ENCODE peak calls at places on chromosomes 12 and 14, in seven cellular contexts. B, Q, C, P, D, S and W are unnamed samples.

GRCh38 chr12:59194794-59195193 is 274.5 kb upstream of the LRIG3 start:
- DNase-seq in S (no peak), P (no peak), C (no peak), D (peak; percentile 72), Q (no peak), B (no peak), W (no peak)

GRCh38 chr12:58310828-58311273 is 369.5 kb downstream of the ATP23 start:
- DNase-seq in C (no peak), P (peak; percentile 90), S (peak; percentile 99), B (no peak), D (no peak), Q (no peak), W (peak; percentile 97)

GRCh38 chr12:93317227-93317626 is 60.5 kb upstream of the NUDT4 start:
- DNase-seq in D (no peak), Q (no peak), P (no peak), C (no peak), B (no peak), S (no peak), W (peak; percentile 16)

GRCh38 chr14:20428802-20429201 is 7.2 kb downstream of the KLHL33 start:
- DNase-seq in C (no peak), Q (no peak), D (no peak), S (no peak), B (no peak), P (no peak), W (no peak)

GRCh38 chr12:81417056-81417455 is 339.2 kb downstream of the ACSS3 start:
- DNase-seq in C (no peak), S (no peak), D (no peak), B (no peak), Q (no peak), P (no peak), W (no peak)

GRCh38 chr12:27434673-27435565 is 11.6 kb upstream of the SMCO2 start:
- DNase-seq in P (peak; percentile 36), D (no peak), B (no peak), Q (no peak), C (no peak), S (no peak), W (no peak)

GRCh38 chr12:110100315-110100970 is 23.7 kb upstream of the IFT81 start:
- DNase-seq in P (peak; percentile 89), B (peak; percentile 78), Q (peak; percentile 85), D (peak; percentile 81), S (peak; percentile 52), C (peak; percentile 60), W (peak; percentile 32)

GRCh38 chr12:84911331-84912190 is 1.0 kb downstream of the SLC6A15 start:
- DNase-seq in P (peak; percentile 77), D (peak; percentile 95), Q (no peak), B (peak; percentile 59), C (peak; percentile 11), S (peak; percentile 69), W (peak; percentile 87)

GRCh38 chr14:59691266-59691665 is 114.7 kb upstream of the CCDC175 start:
- DNase-seq in S (no peak), C (no peak), Q (no peak), B (no peak), P (no peak), D (no peak), W (no peak)

GRCh38 chr12:119082496-119082895 is 96.2 kb upstream of the HSPB8 start:
- DNase-seq in C (no peak), D (no peak), B (no peak), P (no peak), S (no peak), Q (no peak), W (no peak)

GRCh38 chr12:68863109-68863770 is 55.3 kb downstream of the MDM2 start:
- DNase-seq in C (no peak), S (no peak), Q (no peak), B (no peak), P (no peak), D (no peak), W (no peak)

DNA sequence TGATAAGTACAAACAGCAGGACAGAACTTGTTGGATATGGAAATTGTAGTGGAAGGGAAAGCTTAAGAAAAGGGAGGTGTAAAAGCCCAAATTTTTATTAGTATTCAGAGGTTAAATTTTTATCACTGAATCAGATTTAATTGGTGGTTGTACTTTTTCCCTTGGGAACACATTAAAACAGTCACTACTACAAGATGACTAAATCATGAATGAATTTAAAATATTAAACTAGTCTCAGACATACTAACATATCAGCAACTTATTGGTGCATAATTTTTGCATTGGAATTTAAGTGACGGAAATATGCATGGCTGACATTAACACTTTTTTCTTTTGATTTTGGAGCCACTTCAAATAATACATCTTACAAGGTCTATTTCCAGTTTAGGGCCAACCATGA is 27.6 kb downstream of the SAMD4A start:
- DNase-seq in B (no peak), Q (no peak), C (no peak), P (no peak), S (peak; percentile 55), D (no peak), W (peak; percentile 39)
- H3K4me1 ChIP-seq in B (peaks cover 22% of the 10 kb centered on the region), Q (peaks cover 43% of the 10 kb centered on the region), C (no peaks in the 10 kb centered on the region), P (peaks cover 41% of the 10 kb centered on the region), S (peaks cover 35% of the 10 kb centered on the region), D (no peaks in the 10 kb centered on the region), W (peaks cover 48% of the 10 kb centered on the region)

GRCh38 chr14:99551034-99551922 is 52.7 kb downstream of the CCDC85C start:
- DNase-seq in Q (no peak), P (peak; percentile 27), S (no peak), D (no peak), B (no peak), C (no peak), W (no peak)
- H3K4me1 ChIP-seq in Q (peaks cover 46% of the 10 kb centered on the region), P (no peaks in the 10 kb centered on the region), S (no peaks in the 10 kb centered on the region), D (no peaks in the 10 kb centered on the region), B (no peaks in the 10 kb centered on the region), C (peaks cover 6% of the 10 kb centered on the region), W (peaks cover 13% of the 10 kb centered on the region)

GRCh38 chr12:54300267-54300731 is 516 bp downstream of the NFE2 start:
- DNase-seq in C (no peak), Q (no peak), P (peak; percentile 78), S (no peak), D (peak; percentile 31), B (no peak), W (no peak)
- H3K4me1 ChIP-seq in C (no peaks in the 10 kb centered on the region), Q (peaks cover 17% of the 10 kb centered on the region), P (peaks cover 29% of the 10 kb centered on the region), S (peaks cover 9% of the 10 kb centered on the region), D (peaks cover 11% of the 10 kb centered on the region), B (peaks cover 10% of the 10 kb centered on the region), W (peaks cover 41% of the 10 kb centered on the region)

DNA sequence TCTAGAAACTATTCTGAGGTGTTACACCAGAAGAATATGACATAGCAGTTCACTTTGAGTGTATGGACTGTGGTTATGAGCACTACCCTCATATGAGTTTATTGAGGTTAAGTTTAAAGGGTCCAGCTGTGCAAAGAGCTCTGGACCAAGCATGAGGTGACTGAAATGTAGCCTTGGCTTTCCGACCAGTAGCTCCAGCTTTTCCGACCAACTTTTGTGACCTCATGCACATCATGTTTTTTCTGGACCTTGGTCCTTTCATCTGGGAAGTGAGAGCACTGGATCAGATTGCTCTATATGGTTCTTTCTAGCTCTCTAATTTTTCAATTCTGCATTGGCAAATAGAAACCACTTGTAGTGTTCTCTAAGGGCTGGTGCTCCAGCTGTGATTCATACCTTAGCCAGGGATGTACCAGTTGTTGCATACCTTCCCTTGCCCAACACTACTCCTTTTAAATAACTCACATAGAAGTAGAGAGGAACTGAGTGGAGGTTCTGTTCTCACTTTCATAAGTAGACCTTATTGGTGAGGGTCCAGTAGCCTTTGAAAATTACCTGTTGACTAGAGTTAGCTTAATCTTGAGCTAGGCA is 16.6 kb downstream of the IGF1 start:
- DNase-seq in S (no peak), B (no peak), Q (no peak), C (no peak), D (no peak), P (no peak), W (no peak)
- H3K4me1 ChIP-seq in S (peaks cover 3% of the 10 kb centered on the region), B (peaks cover 12% of the 10 kb centered on the region), Q (no peaks in the 10 kb centered on the region), C (peaks cover 1% of the 10 kb centered on the region), D (no peaks in the 10 kb centered on the region), P (peaks cover 24% of the 10 kb centered on the region), W (no peaks in the 10 kb centered on the region)